ENCODE peak calls at places on chromosomes 11 and 22, in five cellular contexts. One of them, this sample, is unnamed.
A peak's percentile ranks its signal among the peaks of the same experiment; 100 is the strongest.

GRCh38 chr11:125062931-125063428 is at the start of gene SLC37A2:
- DNase-seq in activated CD4-positive, alpha-beta memory T cell treated with anti-CD3 and anti-CD28 coated beads, Interleukin-2, amount 10 ng/mL, durations not matched to agents 7 days and 5 days: peak; percentile 74
- DNase-seq in effector CD4-positive, alpha-beta T cell: no peak
- DNase-seq in anterior cingulate cortex: peak; percentile 34
- DNase-seq in psoas muscle: peak; percentile 84
- DNase-seq in this sample: no peak

GRCh38 chr11:35106595-35106994 is 32.4 kb upstream of the CD44 start:
- DNase-seq in activated CD4-positive, alpha-beta memory T cell treated with anti-CD3 and anti-CD28 coated beads, Interleukin-2, amount 10 ng/mL, durations not matched to agents 7 days and 5 days: no peak
- DNase-seq in effector CD4-positive, alpha-beta T cell: no peak
- DNase-seq in anterior cingulate cortex: no peak
- DNase-seq in psoas muscle: no peak
- DNase-seq in this sample: no peak

GRCh38 chr22:29782061-29782845 is 15.1 kb downstream of the UQCR10 start:
- DNase-seq in activated CD4-positive, alpha-beta memory T cell treated with anti-CD3 and anti-CD28 coated beads, Interleukin-2, amount 10 ng/mL, durations not matched to agents 7 days and 5 days: no peak
- DNase-seq in effector CD4-positive, alpha-beta T cell: no peak
- DNase-seq in anterior cingulate cortex: peak; percentile 26
- DNase-seq in psoas muscle: peak; percentile 78
- DNase-seq in this sample: no peak

GRCh38 chr11:35418847-35419712 is at the start of gene SLC1A2:
- DNase-seq in activated CD4-positive, alpha-beta memory T cell treated with anti-CD3 and anti-CD28 coated beads, Interleukin-2, amount 10 ng/mL, durations not matched to agents 7 days and 5 days: no peak
- DNase-seq in effector CD4-positive, alpha-beta T cell: no peak
- DNase-seq in anterior cingulate cortex: peak; percentile 73
- DNase-seq in psoas muscle: peak; percentile 52
- DNase-seq in this sample: no peak

GRCh38 chr11:130199792-130200191 is 40.2 kb downstream of the ST14 start:
- DNase-seq in activated CD4-positive, alpha-beta memory T cell treated with anti-CD3 and anti-CD28 coated beads, Interleukin-2, amount 10 ng/mL, durations not matched to agents 7 days and 5 days: no peak
- DNase-seq in effector CD4-positive, alpha-beta T cell: no peak
- DNase-seq in anterior cingulate cortex: no peak
- DNase-seq in psoas muscle: no peak
- DNase-seq in this sample: no peak

GRCh38 chr11:13169709-13170108 is 107.9 kb upstream of the BMAL1 start:
- DNase-seq in activated CD4-positive, alpha-beta memory T cell treated with anti-CD3 and anti-CD28 coated beads, Interleukin-2, amount 10 ng/mL, durations not matched to agents 7 days and 5 days: no peak
- DNase-seq in effector CD4-positive, alpha-beta T cell: no peak
- DNase-seq in anterior cingulate cortex: no peak
- DNase-seq in psoas muscle: no peak
- DNase-seq in this sample: no peak

GRCh38 chr22:22076361-22076760 is 93.8 kb upstream of the TOP3B start:
- DNase-seq in activated CD4-positive, alpha-beta memory T cell treated with anti-CD3 and anti-CD28 coated beads, Interleukin-2, amount 10 ng/mL, durations not matched to agents 7 days and 5 days: no peak
- DNase-seq in effector CD4-positive, alpha-beta T cell: no peak
- DNase-seq in anterior cingulate cortex: no peak
- DNase-seq in psoas muscle: no peak
- DNase-seq in this sample: no peak

GRCh38 chr11:117970400-117971024 is 15.7 kb upstream of the IL10RA start:
- DNase-seq in activated CD4-positive, alpha-beta memory T cell treated with anti-CD3 and anti-CD28 coated beads, Interleukin-2, amount 10 ng/mL, durations not matched to agents 7 days and 5 days: peak; percentile 58
- DNase-seq in effector CD4-positive, alpha-beta T cell: no peak
- DNase-seq in anterior cingulate cortex: no peak
- DNase-seq in psoas muscle: no peak
- DNase-seq in this sample: no peak

GRCh38 chr22:27489265-27489675 is 312.3 kb downstream of the MN1 start:
- DNase-seq in activated CD4-positive, alpha-beta memory T cell treated with anti-CD3 and anti-CD28 coated beads, Interleukin-2, amount 10 ng/mL, durations not matched to agents 7 days and 5 days: no peak
- DNase-seq in effector CD4-positive, alpha-beta T cell: no peak
- DNase-seq in anterior cingulate cortex: no peak
- DNase-seq in psoas muscle: no peak
- DNase-seq in this sample: no peak

GRCh38 chr22:37843746-37844089 is 416 bp downstream of the ANKRD54 start:
- DNase-seq in activated CD4-positive, alpha-beta memory T cell treated with anti-CD3 and anti-CD28 coated beads, Interleukin-2, amount 10 ng/mL, durations not matched to agents 7 days and 5 days: peak; percentile 65
- DNase-seq in effector CD4-positive, alpha-beta T cell: peak; percentile 37
- DNase-seq in anterior cingulate cortex: peak; percentile 72
- DNase-seq in psoas muscle: peak; percentile 78
- DNase-seq in this sample: no peak

GRCh38 chr11:112355726-112356125 is 95.1 kb upstream of the PLET1 start:
- DNase-seq in activated CD4-positive, alpha-beta memory T cell treated with anti-CD3 and anti-CD28 coated beads, Interleukin-2, amount 10 ng/mL, durations not matched to agents 7 days and 5 days: no peak
- DNase-seq in effector CD4-positive, alpha-beta T cell: no peak
- DNase-seq in anterior cingulate cortex: no peak
- DNase-seq in psoas muscle: no peak
- DNase-seq in this sample: peak; percentile 81

GRCh38 chr11:68206211-68206610 is 6.9 kb downstream of the KMT5B start:
- DNase-seq in activated CD4-positive, alpha-beta memory T cell treated with anti-CD3 and anti-CD28 coated beads, Interleukin-2, amount 10 ng/mL, durations not matched to agents 7 days and 5 days: no peak
- DNase-seq in effector CD4-positive, alpha-beta T cell: no peak
- DNase-seq in anterior cingulate cortex: no peak
- DNase-seq in psoas muscle: no peak
- DNase-seq in this sample: peak; percentile 26

GRCh38 chr11:76190376-76190775 is 15.9 kb downstream of the WNT11 start:
- DNase-seq in activated CD4-positive, alpha-beta memory T cell treated with anti-CD3 and anti-CD28 coated beads, Interleukin-2, amount 10 ng/mL, durations not matched to agents 7 days and 5 days: no peak
- DNase-seq in effector CD4-positive, alpha-beta T cell: no peak
- DNase-seq in anterior cingulate cortex: no peak
- DNase-seq in psoas muscle: no peak
- DNase-seq in this sample: no peak

GRCh38 chr11:63142459-63142858 is 1.6 kb downstream of the SLC22A24 start:
- DNase-seq in activated CD4-positive, alpha-beta memory T cell treated with anti-CD3 and anti-CD28 coated beads, Interleukin-2, amount 10 ng/mL, durations not matched to agents 7 days and 5 days: no peak
- DNase-seq in effector CD4-positive, alpha-beta T cell: no peak
- DNase-seq in anterior cingulate cortex: no peak
- DNase-seq in psoas muscle: no peak
- DNase-seq in this sample: no peak

GRCh38 chr11:87290304-87290922 is 252.7 kb downstream of the TMEM135 start:
- DNase-seq in activated CD4-positive, alpha-beta memory T cell treated with anti-CD3 and anti-CD28 coated beads, Interleukin-2, amount 10 ng/mL, durations not matched to agents 7 days and 5 days: no peak
- DNase-seq in effector CD4-positive, alpha-beta T cell: no peak
- DNase-seq in anterior cingulate cortex: no peak
- DNase-seq in psoas muscle: no peak
- DNase-seq in this sample: peak; percentile 70

GRCh38 chr22:31271485-31271884 is 20.8 kb downstream of the PIK3IP1 start:
- DNase-seq in activated CD4-positive, alpha-beta memory T cell treated with anti-CD3 and anti-CD28 coated beads, Interleukin-2, amount 10 ng/mL, durations not matched to agents 7 days and 5 days: no peak
- DNase-seq in effector CD4-positive, alpha-beta T cell: no peak
- DNase-seq in anterior cingulate cortex: no peak
- DNase-seq in psoas muscle: no peak
- DNase-seq in this sample: no peak

GRCh38 chr11:61815790-61816735 is 740 bp downstream of the FADS1 start:
- DNase-seq in activated CD4-positive, alpha-beta memory T cell treated with anti-CD3 and anti-CD28 coated beads, Interleukin-2, amount 10 ng/mL, durations not matched to agents 7 days and 5 days: peak; percentile 73
- DNase-seq in effector CD4-positive, alpha-beta T cell: peak; percentile 64
- DNase-seq in anterior cingulate cortex: peak; percentile 75
- DNase-seq in psoas muscle: peak; percentile 81
- DNase-seq in this sample: peak; percentile 75

GRCh38 chr11:46490576-46491100 is 99.1 kb upstream of the CHRM4 start:
- DNase-seq in activated CD4-positive, alpha-beta memory T cell treated with anti-CD3 and anti-CD28 coated beads, Interleukin-2, amount 10 ng/mL, durations not matched to agents 7 days and 5 days: no peak
- DNase-seq in effector CD4-positive, alpha-beta T cell: no peak
- DNase-seq in anterior cingulate cortex: no peak
- DNase-seq in psoas muscle: no peak
- DNase-seq in this sample: no peak

GRCh38 chr11:1335811-1336761 is 26.7 kb upstream of the TOLLIP start:
- DNase-seq in activated CD4-positive, alpha-beta memory T cell treated with anti-CD3 and anti-CD28 coated beads, Interleukin-2, amount 10 ng/mL, durations not matched to agents 7 days and 5 days: peak; percentile 61
- DNase-seq in effector CD4-positive, alpha-beta T cell: peak; percentile 53
- DNase-seq in anterior cingulate cortex: no peak
- DNase-seq in psoas muscle: peak; percentile 92
- DNase-seq in this sample: peak; percentile 57

GRCh38 chr11:114080219-114080618 is 20.7 kb downstream of the ZBTB16 start:
- DNase-seq in activated CD4-positive, alpha-beta memory T cell treated with anti-CD3 and anti-CD28 coated beads, Interleukin-2, amount 10 ng/mL, durations not matched to agents 7 days and 5 days: peak; percentile 42
- DNase-seq in effector CD4-positive, alpha-beta T cell: no peak
- DNase-seq in anterior cingulate cortex: no peak
- DNase-seq in psoas muscle: peak; percentile 74
- DNase-seq in this sample: peak; percentile 53

GRCh38 chr11:77821349-77821851 is 456 bp downstream of the AAMDC start:
- DNase-seq in activated CD4-positive, alpha-beta memory T cell treated with anti-CD3 and anti-CD28 coated beads, Interleukin-2, amount 10 ng/mL, durations not matched to agents 7 days and 5 days: peak; percentile 21
- DNase-seq in effector CD4-positive, alpha-beta T cell: peak; percentile 3
- DNase-seq in anterior cingulate cortex: no peak
- DNase-seq in psoas muscle: peak; percentile 49
- DNase-seq in this sample: no peak

GRCh38 chr22:50310209-50310722 is 2.8 kb upstream of the PLXNB2 start:
- DNase-seq in activated CD4-positive, alpha-beta memory T cell treated with anti-CD3 and anti-CD28 coated beads, Interleukin-2, amount 10 ng/mL, durations not matched to agents 7 days and 5 days: no peak
- DNase-seq in effector CD4-positive, alpha-beta T cell: no peak
- DNase-seq in anterior cingulate cortex: no peak
- DNase-seq in psoas muscle: no peak
- DNase-seq in this sample: no peak

GRCh38 chr11:104061851-104062521 is 25.5 kb downstream of the DDI1 start:
- DNase-seq in activated CD4-positive, alpha-beta memory T cell treated with anti-CD3 and anti-CD28 coated beads, Interleukin-2, amount 10 ng/mL, durations not matched to agents 7 days and 5 days: no peak
- DNase-seq in effector CD4-positive, alpha-beta T cell: no peak
- DNase-seq in anterior cingulate cortex: no peak
- DNase-seq in psoas muscle: no peak
- DNase-seq in this sample: no peak

This sample was measured in NCI-H774.